ENCODE peak calls at places on chromosome 20, in five cellular contexts. D is T-helper 17 cell, W is thoracic aorta, O is colonic mucosa, K is occipital lobe. M is an unnamed sample.

GRCh38 chr20:53677447-53678314 is 84.0 kb upstream of the ZNF217 start:
- DNase-seq in D (no peak), W (no peak), K (no peak), O (peak; percentile 82), M (no peak)

GRCh38 chr20:24685736-24686135 is 216.3 kb downstream of the SYNDIG1 start:
- DNase-seq in O (no peak), W (no peak), D (no peak), K (no peak), M (no peak)

GRCh38 chr20:13995086-13995665 is at the start of gene MACROD2:
- DNase-seq in K (peak; percentile 86), O (peak; percentile 96), W (peak; percentile 34), D (no peak), M (peak; percentile 6)

GRCh38 chr20:64176548-64177419 is 12.5 kb downstream of the MYT1 start:
- DNase-seq in D (no peak), K (peak; percentile 26), W (no peak), O (no peak), M (no peak)

GRCh38 chr20:6664574-6664973 is 102.9 kb upstream of the BMP2 start:
- DNase-seq in D (no peak), O (no peak), K (no peak), W (no peak), M (no peak)

GRCh38 chr20:44398303-44398702 is 42.8 kb downstream of the HNF4A start:
- DNase-seq in W (no peak), O (no peak), K (no peak), D (no peak), M (no peak)

GRCh38 chr20:13228771-13229170 is 7.7 kb downstream of the ISM1 start:
- DNase-seq in O (no peak), D (no peak), W (no peak), K (no peak), M (no peak)

GRCh38 chr20:59074456-59074855 is 31.9 kb upstream of the PRELID3B start:
- DNase-seq in K (no peak), D (no peak), O (no peak), W (no peak), M (no peak)

GRCh38 chr20:39041067-39041466 is 78.9 kb downstream of the DHX35 start:
- DNase-seq in O (no peak), D (no peak), W (no peak), K (no peak), M (no peak)

GRCh38 chr20:658731-659291 is 5.8 kb upstream of the SRXN1 start:
- DNase-seq in O (no peak), K (no peak), W (no peak), D (no peak), M (no peak)

GRCh38 chr20:62306440-62307187 is 3.8 kb downstream of the ADRM1 start:
- DNase-seq in W (no peak), O (no peak), K (no peak), D (no peak), M (no peak)

GRCh38 chr20:17525650-17526049 is 5.5 kb downstream of the BFSP1 start:
- DNase-seq in W (no peak), K (no peak), D (no peak), O (peak; percentile 40), M (no peak)

GRCh38 chr20:52619671-52620070 is 352.5 kb upstream of the TSHZ2 start:
- DNase-seq in W (no peak), D (no peak), K (no peak), O (no peak), M (no peak)

GRCh38 chr20:33490934-33491656 is 1.2 kb downstream of the CBFA2T2 start:
- DNase-seq in K (no peak), W (no peak), D (no peak), O (no peak), M (no peak)

GRCh38 chr20:47610247-47610944 is 108.7 kb downstream of the NCOA3 start:
- DNase-seq in O (no peak), K (no peak), W (peak; percentile 40), D (peak; percentile 18), M (no peak)

GRCh38 chr20:14470231-14470894 is 133.0 kb upstream of the FLRT3 start:
- DNase-seq in O (peak; percentile 73), W (no peak), K (no peak), D (no peak), M (no peak)

GRCh38 chr20:8073024-8073832 is 53.7 kb upstream of the TMX4 start:
- DNase-seq in O (no peak), K (no peak), D (no peak), W (no peak), M (no peak)

GRCh38 chr20:34061695-34062094 is 50.3 kb downstream of the EIF2S2 start:
- DNase-seq in O (no peak), K (no peak), W (no peak), D (no peak), M (no peak)

GRCh38 chr20:33704197-33704924 is 15.7 kb downstream of the PXMP4 start:
- DNase-seq in K (no peak), O (no peak), W (no peak), D (no peak), M (no peak)

GRCh38 chr20:41304413-41305079 is 13.0 kb downstream of the ZHX3 start:
- DNase-seq in K (no peak), W (no peak), D (no peak), O (no peak), M (no peak)

GRCh38 chr20:20076297-20077065 is 24.1 kb downstream of the CFAP61 start:
- DNase-seq in O (no peak), W (no peak), K (peak; percentile 74), D (no peak), M (no peak)

GRCh38 chr20:3763691-3764601 is 3.6 kb downstream of the ADISSP start:
- DNase-seq in K (no peak), O (no peak), D (no peak), W (no peak), M (no peak)

M was measured in T-helper 2 cell.